ENCODE peak calls at places on chromosomes 1 and 21, in eight cellular contexts. One of them, this sample, is unnamed.

GRCh38 chr21:28266061-28266460 is 726.6 kb downstream of the LTN1 start:
- DNase-seq in MM.1S: no peak
- DNase-seq in NB4: no peak
- DNase-seq in pancreas: no peak
- DNase-seq in fibroblast of pulmonary artery: no peak
- DNase-seq in fibroblast of mammary gland: no peak
- DNase-seq in IMR-90: peak
- DNase-seq in thoracic aorta: no peak
- DNase-seq in this sample: no peak

GRCh38 chr1:179105393-179105792 is 23.5 kb downstream of the TOR3A start:
- DNase-seq in MM.1S: peak
- DNase-seq in NB4: no peak
- DNase-seq in pancreas: no peak
- DNase-seq in fibroblast of pulmonary artery: no peak
- DNase-seq in fibroblast of mammary gland: no peak
- DNase-seq in IMR-90: no peak
- DNase-seq in thoracic aorta: no peak
- DNase-seq in this sample: no peak

GRCh38 chr21:41605178-41605933 is 97.4 kb upstream of the TMPRSS2 start:
- DNase-seq in MM.1S: no peak
- DNase-seq in NB4: no peak
- DNase-seq in pancreas: peak
- DNase-seq in fibroblast of pulmonary artery: no peak
- DNase-seq in fibroblast of mammary gland: no peak
- DNase-seq in IMR-90: no peak
- DNase-seq in thoracic aorta: no peak
- DNase-seq in this sample: no peak

GRCh38 chr1:119139857-119140176 is 636 bp downstream of the WARS2 start:
- DNase-seq in MM.1S: no peak
- DNase-seq in NB4: no peak
- DNase-seq in pancreas: peak
- DNase-seq in fibroblast of pulmonary artery: no peak
- DNase-seq in fibroblast of mammary gland: no peak
- DNase-seq in IMR-90: no peak
- DNase-seq in thoracic aorta: no peak
- DNase-seq in this sample: no peak

GRCh38 chr1:101162736-101163405 is 73.9 kb upstream of the S1PR1 start:
- DNase-seq in MM.1S: no peak
- DNase-seq in NB4: no peak
- DNase-seq in pancreas: no peak
- DNase-seq in fibroblast of pulmonary artery: no peak
- DNase-seq in fibroblast of mammary gland: no peak
- DNase-seq in IMR-90: no peak
- DNase-seq in thoracic aorta: no peak
- DNase-seq in this sample: no peak

GRCh38 chr1:60972841-60973364 is 109.5 kb upstream of the NFIA start:
- DNase-seq in MM.1S: no peak
- DNase-seq in NB4: no peak
- DNase-seq in pancreas: no peak
- DNase-seq in fibroblast of pulmonary artery: peak
- DNase-seq in fibroblast of mammary gland: peak
- DNase-seq in IMR-90: peak
- DNase-seq in thoracic aorta: no peak
- DNase-seq in this sample: peak

GRCh38 chr1:229383961-229384360 is 41.1 kb upstream of the CCSAP start:
- DNase-seq in MM.1S: no peak
- DNase-seq in NB4: no peak
- DNase-seq in pancreas: no peak
- DNase-seq in fibroblast of pulmonary artery: no peak
- DNase-seq in fibroblast of mammary gland: peak
- DNase-seq in IMR-90: no peak
- DNase-seq in thoracic aorta: no peak
- DNase-seq in this sample: no peak

GRCh38 chr1:96144636-96145035 is 576.9 kb upstream of the PTBP2 start:
- DNase-seq in MM.1S: no peak
- DNase-seq in NB4: no peak
- DNase-seq in pancreas: no peak
- DNase-seq in fibroblast of pulmonary artery: no peak
- DNase-seq in fibroblast of mammary gland: no peak
- DNase-seq in IMR-90: no peak
- DNase-seq in thoracic aorta: no peak
- DNase-seq in this sample: no peak

GRCh38 chr1:226678701-226679100 is 60.4 kb downstream of the ITPKB start:
- DNase-seq in MM.1S: no peak
- DNase-seq in NB4: no peak
- DNase-seq in pancreas: no peak
- DNase-seq in fibroblast of pulmonary artery: no peak
- DNase-seq in fibroblast of mammary gland: no peak
- DNase-seq in IMR-90: no peak
- DNase-seq in thoracic aorta: no peak
- DNase-seq in this sample: no peak

GRCh38 chr1:107748529-107748928 is 216.5 kb downstream of the VAV3 start:
- DNase-seq in MM.1S: peak
- DNase-seq in NB4: peak
- DNase-seq in pancreas: no peak
- DNase-seq in fibroblast of pulmonary artery: peak
- DNase-seq in fibroblast of mammary gland: peak
- DNase-seq in IMR-90: peak
- DNase-seq in thoracic aorta: no peak
- DNase-seq in this sample: peak

GRCh38 chr1:27561126-27561899 is 42.6 kb downstream of the AHDC1 start:
- DNase-seq in MM.1S: no peak
- DNase-seq in NB4: no peak
- DNase-seq in pancreas: no peak
- DNase-seq in fibroblast of pulmonary artery: no peak
- DNase-seq in fibroblast of mammary gland: peak
- DNase-seq in IMR-90: no peak
- DNase-seq in thoracic aorta: no peak
- DNase-seq in this sample: no peak

GRCh38 chr1:27074175-27074780 is 61.6 kb upstream of the TENT5B start:
- DNase-seq in MM.1S: no peak
- DNase-seq in NB4: peak
- DNase-seq in pancreas: no peak
- DNase-seq in fibroblast of pulmonary artery: no peak
- DNase-seq in fibroblast of mammary gland: peak
- DNase-seq in IMR-90: peak
- DNase-seq in thoracic aorta: no peak
- DNase-seq in this sample: no peak

GRCh38 chr1:168801032-168801745 is 72.2 kb upstream of the DPT start:
- DNase-seq in MM.1S: no peak
- DNase-seq in NB4: no peak
- DNase-seq in pancreas: no peak
- DNase-seq in fibroblast of pulmonary artery: no peak
- DNase-seq in fibroblast of mammary gland: no peak
- DNase-seq in IMR-90: no peak
- DNase-seq in thoracic aorta: no peak
- DNase-seq in this sample: no peak

GRCh38 chr1:243798726-243799125 is 51.3 kb downstream of the AKT3 start:
- DNase-seq in MM.1S: no peak
- DNase-seq in NB4: no peak
- DNase-seq in pancreas: no peak
- DNase-seq in fibroblast of pulmonary artery: peak
- DNase-seq in fibroblast of mammary gland: peak
- DNase-seq in IMR-90: peak
- DNase-seq in thoracic aorta: no peak
- DNase-seq in this sample: peak

GRCh38 chr21:43372663-43373386 is 54.1 kb downstream of the SIK1 start:
- DNase-seq in MM.1S: no peak
- DNase-seq in NB4: no peak
- DNase-seq in pancreas: peak
- DNase-seq in fibroblast of pulmonary artery: no peak
- DNase-seq in fibroblast of mammary gland: no peak
- DNase-seq in IMR-90: no peak
- DNase-seq in thoracic aorta: no peak
- DNase-seq in this sample: no peak

GRCh38 chr1:240151126-240151735 is 59.5 kb downstream of the FMN2 start:
- DNase-seq in MM.1S: no peak
- DNase-seq in NB4: no peak
- DNase-seq in pancreas: no peak
- DNase-seq in fibroblast of pulmonary artery: no peak
- DNase-seq in fibroblast of mammary gland: peak
- DNase-seq in IMR-90: no peak
- DNase-seq in thoracic aorta: no peak
- DNase-seq in this sample: no peak

GRCh38 chr1:184838374-184838995 is 83.8 kb upstream of the EDEM3 start:
- DNase-seq in MM.1S: no peak
- DNase-seq in NB4: peak
- DNase-seq in pancreas: no peak
- DNase-seq in fibroblast of pulmonary artery: peak
- DNase-seq in fibroblast of mammary gland: peak
- DNase-seq in IMR-90: peak
- DNase-seq in thoracic aorta: peak
- DNase-seq in this sample: peak

GRCh38 chr1:109787845-109788605 is 24.3 kb upstream of the EPS8L3 start:
- DNase-seq in MM.1S: no peak
- DNase-seq in NB4: peak
- DNase-seq in pancreas: no peak
- DNase-seq in fibroblast of pulmonary artery: no peak
- DNase-seq in fibroblast of mammary gland: no peak
- DNase-seq in IMR-90: no peak
- DNase-seq in thoracic aorta: no peak
- DNase-seq in this sample: no peak

DNA sequence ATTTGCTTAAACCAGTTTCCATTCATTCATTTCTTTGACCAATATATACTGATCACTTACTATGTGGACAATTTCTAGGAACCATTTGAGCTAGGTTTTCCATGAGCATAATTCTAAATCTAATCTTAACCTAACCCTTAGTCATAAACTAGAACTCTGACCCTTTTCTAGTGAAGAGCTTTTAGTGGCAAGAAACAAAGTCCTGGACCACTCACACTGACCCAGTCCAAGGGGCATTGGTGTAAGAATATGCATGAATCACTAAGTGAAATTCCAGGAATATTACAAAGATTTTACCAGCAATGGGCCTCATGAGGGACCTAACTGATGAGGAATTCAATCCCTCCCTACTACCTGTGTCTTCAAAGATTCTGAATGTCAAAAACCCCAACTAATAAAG is 40.6 kb upstream of the SLC2A1 start:
- DNase-seq in MM.1S: no peak
- DNase-seq in NB4: no peak
- DNase-seq in pancreas: no peak
- DNase-seq in fibroblast of pulmonary artery: no peak
- DNase-seq in fibroblast of mammary gland: no peak
- DNase-seq in IMR-90: peak
- DNase-seq in thoracic aorta: no peak
- DNase-seq in this sample: no peak
- H3K4me3 ChIP-seq in MM.1S: no peak
- H3K4me3 ChIP-seq in NB4: no peak
- H3K4me3 ChIP-seq in pancreas: no peak
- H3K4me3 ChIP-seq in fibroblast of pulmonary artery: no peak
- H3K4me3 ChIP-seq in fibroblast of mammary gland: no peak
- H3K4me3 ChIP-seq in IMR-90: no peak
- H3K4me3 ChIP-seq in thoracic aorta: no peak
- H3K4me3 ChIP-seq in this sample: no peak

GRCh38 chr1:241488739-241489138 is 30.8 kb downstream of the FH start:
- DNase-seq in MM.1S: no peak
- DNase-seq in NB4: no peak
- DNase-seq in pancreas: no peak
- DNase-seq in fibroblast of pulmonary artery: no peak
- DNase-seq in fibroblast of mammary gland: no peak
- DNase-seq in IMR-90: no peak
- DNase-seq in thoracic aorta: no peak
- DNase-seq in this sample: no peak

GRCh38 chr1:241482761-241483250 is 36.7 kb downstream of the FH start:
- DNase-seq in MM.1S: no peak
- DNase-seq in NB4: no peak
- DNase-seq in pancreas: no peak
- DNase-seq in fibroblast of pulmonary artery: peak
- DNase-seq in fibroblast of mammary gland: peak
- DNase-seq in IMR-90: peak
- DNase-seq in thoracic aorta: no peak
- DNase-seq in this sample: peak

GRCh38 chr1:241485145-241485544 is 34.4 kb downstream of the FH start:
- DNase-seq in MM.1S: no peak
- DNase-seq in NB4: no peak
- DNase-seq in pancreas: no peak
- DNase-seq in fibroblast of pulmonary artery: no peak
- DNase-seq in fibroblast of mammary gland: no peak
- DNase-seq in IMR-90: no peak
- DNase-seq in thoracic aorta: no peak
- DNase-seq in this sample: no peak

GRCh38 chr1:241485554-241485992 is 34.0 kb downstream of the FH start:
- DNase-seq in MM.1S: peak
- DNase-seq in NB4: peak
- DNase-seq in pancreas: no peak
- DNase-seq in fibroblast of pulmonary artery: peak
- DNase-seq in fibroblast of mammary gland: peak
- DNase-seq in IMR-90: peak
- DNase-seq in thoracic aorta: no peak
- DNase-seq in this sample: peak
- TF ChIP-seq CTCF in MM.1S: peak
- TF ChIP-seq CTCF in NB4: peak
- TF ChIP-seq CTCF in pancreas: no peak
- TF ChIP-seq CTCF in fibroblast of pulmonary artery: peak
- TF ChIP-seq CTCF in fibroblast of mammary gland: peak
- TF ChIP-seq CTCF in IMR-90: peak
- TF ChIP-seq CTCF in thoracic aorta: no peak
- TF ChIP-seq CTCF in this sample: peak

GRCh38 chr1:6423321-6423999 is 1.1 kb upstream of the ESPN start:
- DNase-seq in MM.1S: peak
- DNase-seq in NB4: peak
- DNase-seq in pancreas: peak
- DNase-seq in fibroblast of pulmonary artery: peak
- DNase-seq in fibroblast of mammary gland: peak
- DNase-seq in IMR-90: no peak
- DNase-seq in thoracic aorta: no peak
- DNase-seq in this sample: peak
- H3K4me3 ChIP-seq in MM.1S: no peak
- H3K4me3 ChIP-seq in NB4: no peak
- H3K4me3 ChIP-seq in pancreas: no peak
- H3K4me3 ChIP-seq in fibroblast of pulmonary artery: no peak
- H3K4me3 ChIP-seq in fibroblast of mammary gland: no peak
- H3K4me3 ChIP-seq in IMR-90: no peak
- H3K4me3 ChIP-seq in thoracic aorta: peak
- H3K4me3 ChIP-seq in this sample: no peak

DNA sequence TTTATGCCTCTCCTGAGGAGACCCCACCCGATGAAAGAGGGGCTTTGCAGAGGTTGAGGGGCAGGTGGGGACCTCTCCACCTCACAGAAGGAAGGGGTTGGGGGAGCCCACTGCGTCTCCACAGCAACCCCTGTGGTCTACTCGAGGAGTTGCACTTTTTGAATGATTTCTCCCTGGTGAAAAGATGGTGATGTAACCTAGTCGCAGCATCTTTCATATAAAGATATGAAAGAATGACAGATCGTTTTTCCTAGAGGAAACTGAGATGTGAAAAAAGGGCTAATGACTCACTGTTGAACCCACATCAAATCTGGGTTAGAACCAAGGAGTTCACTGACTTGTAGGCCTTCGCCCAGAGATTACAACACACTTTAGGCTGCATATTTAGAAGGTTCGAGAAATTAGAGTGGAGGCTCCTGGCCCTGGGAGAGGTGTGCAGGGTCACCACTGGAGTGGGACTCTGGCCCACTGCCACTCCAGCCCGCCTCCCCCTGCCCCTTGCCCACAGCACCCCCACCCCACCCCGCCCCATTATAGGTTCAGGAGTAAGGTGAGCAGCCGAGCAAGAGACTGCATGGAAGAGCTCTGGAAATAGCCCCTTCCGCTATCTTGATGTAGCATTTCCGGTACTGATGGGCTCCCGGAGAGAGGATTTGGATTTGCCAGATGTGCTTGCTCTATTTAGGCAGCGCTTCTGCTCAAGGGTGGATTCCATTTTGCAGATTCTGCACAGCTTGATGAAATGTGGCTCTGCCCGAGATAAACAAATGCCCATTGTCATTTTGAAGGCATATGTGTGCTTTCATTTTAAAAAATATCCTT is 6.7 kb downstream of the TGFB2 start:
- DNase-seq in MM.1S: peak
- DNase-seq in NB4: peak
- DNase-seq in pancreas: no peak
- DNase-seq in fibroblast of pulmonary artery: peak
- DNase-seq in fibroblast of mammary gland: peak
- DNase-seq in IMR-90: peak
- DNase-seq in thoracic aorta: no peak
- DNase-seq in this sample: peak
- TF ChIP-seq CTCF in MM.1S: peak
- TF ChIP-seq CTCF in NB4: peak
- TF ChIP-seq CTCF in pancreas: no peak
- TF ChIP-seq CTCF in fibroblast of pulmonary artery: peak
- TF ChIP-seq CTCF in fibroblast of mammary gland: peak
- TF ChIP-seq CTCF in IMR-90: peak
- TF ChIP-seq CTCF in thoracic aorta: peak
- TF ChIP-seq CTCF in this sample: peak